ENCODE peak calls at places on chromosomes 7 and 10, in six cellular contexts. B is CD8-positive, alpha-beta T cell; P is left ventricle myocardium inferior; E is epithelial cell of esophagus; U is fibroblast of pulmonary artery; T is ascending aorta. O is an unnamed sample.

GRCh38 chr10:87861953-87862643 is 1.2 kb downstream of the KLLN start:
- DNase-seq in E (peak), U (peak), P (peak), T (peak), B (peak), O (peak)

GRCh38 chr10:97454330-97455036 is 8.5 kb downstream of the ZDHHC16 start:
- DNase-seq in E (peak), T (no peak), B (peak), U (peak), P (no peak), O (no peak)

GRCh38 chr10:124224331-124225028 is 131.1 kb upstream of the CHST15 start:
- DNase-seq in T (peak), U (no peak), B (no peak), P (no peak), E (no peak), O (no peak)

GRCh38 chr7:139481364-139481763 is 2.1 kb downstream of the KLRG2 start:
- DNase-seq in U (no peak), B (no peak), E (no peak), P (no peak), T (no peak), O (no peak)

GRCh38 chr10:63331586-63331985 is 134.2 kb downstream of the JMJD1C start:
- DNase-seq in B (no peak), P (no peak), E (no peak), U (no peak), T (no peak), O (no peak)

GRCh38 chr10:96420610-96421009 is 61.8 kb upstream of the OPALIN start:
- DNase-seq in E (no peak), P (no peak), U (no peak), T (no peak), B (no peak), O (no peak)

GRCh38 chr7:100588438-100588837 is 2.3 kb downstream of the FBXO24 start:
- DNase-seq in B (no peak), U (peak), E (no peak), P (no peak), T (no peak), O (no peak)

GRCh38 chr7:98788921-98789320 is 80.9 kb downstream of the TMEM130 start:
- DNase-seq in E (no peak), U (no peak), T (peak), B (no peak), P (no peak), O (no peak)

GRCh38 chr7:135859548-135859947 is 110.9 kb upstream of the FAM180A start:
- DNase-seq in B (no peak), P (no peak), U (no peak), E (peak), T (no peak), O (no peak)

GRCh38 chr10:8326702-8327423 is 272.4 kb downstream of the GATA3 start:
- DNase-seq in P (no peak), E (no peak), B (no peak), U (no peak), T (no peak), O (no peak)

GRCh38 chr7:91913612-91914011 is 27.1 kb upstream of the AKAP9 start:
- DNase-seq in T (no peak), E (peak), U (peak), P (no peak), B (no peak), O (no peak)

GRCh38 chr7:95240910-95241309 is 83.4 kb downstream of the PON1 start:
- DNase-seq in E (no peak), B (no peak), U (no peak), P (no peak), T (no peak), O (no peak)

DNA sequence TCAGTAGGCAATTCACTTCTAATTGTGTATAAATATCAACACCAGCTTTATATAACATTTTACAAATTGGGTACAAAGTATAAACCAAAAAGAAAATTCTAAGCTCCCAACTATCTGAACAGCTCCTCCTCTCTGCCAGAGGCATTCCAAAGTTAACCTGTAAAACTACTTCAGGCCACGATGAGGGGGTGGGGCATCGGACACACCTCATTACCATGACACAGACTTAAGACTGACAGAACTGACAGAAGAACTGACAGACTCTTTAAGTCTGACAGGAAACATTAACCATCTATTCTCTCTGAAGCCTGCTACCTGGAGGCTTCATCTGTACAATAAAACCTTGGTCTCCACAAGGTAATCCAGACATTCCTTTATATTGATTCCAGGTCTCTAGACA is 12.3 kb downstream of the ESYT2 start:
- DNase-seq in E (peak), U (no peak), T (no peak), P (no peak), B (no peak), O (no peak)
- H3K4me3 ChIP-seq in E (no peak), U (no peak), T (no peak), P (peak), B (peak), O (no peak)

GRCh38 chr7:15174470-15174869 is 271.9 kb upstream of the DGKB start:
- DNase-seq in P (no peak), U (no peak), T (no peak), B (no peak), E (no peak), O (no peak)

GRCh38 chr7:15166620-15167019 is 264.1 kb upstream of the DGKB start:
- DNase-seq in B (no peak), P (no peak), U (no peak), E (no peak), T (no peak), O (no peak)

GRCh38 chr7:15167912-15168311 is 265.4 kb upstream of the DGKB start:
- DNase-seq in B (no peak), T (no peak), P (no peak), U (no peak), E (no peak), O (no peak)

GRCh38 chr7:15168489-15168888 is 265.9 kb upstream of the DGKB start:
- DNase-seq in B (no peak), P (no peak), U (no peak), T (no peak), E (no peak), O (no peak)
- TF ChIP-seq CTCF in B (no peak), P (no peak), U (no peak), T (no peak), E (no peak), O (no peak)

GRCh38 chr10:27745380-27745718 is 270 bp downstream of the MKX start:
- DNase-seq in T (no peak), B (no peak), E (no peak), U (no peak), P (peak), O (no peak)
- H3K4me3 ChIP-seq in T (peak), B (peak), E (no peak), U (no peak), P (peak), O (no peak)

GRCh38 chr10:82041018-82041417 is 166.0 kb downstream of the NRG3 start:
- DNase-seq in U (peak), B (no peak), T (no peak), E (no peak), P (no peak), O (no peak)
- TF ChIP-seq CTCF in U (no peak), B (no peak), T (no peak), E (no peak), P (no peak), O (no peak)

GRCh38 chr7:157278791-157279678 is 57.8 kb upstream of the DNAJB6 start:
- DNase-seq in E (no peak), P (peak), T (no peak), B (no peak), U (no peak), O (no peak)

GRCh38 chr7:157278167-157278790 is 58.5 kb upstream of the DNAJB6 start:
- DNase-seq in B (no peak), T (no peak), U (no peak), E (no peak), P (no peak), O (no peak)

GRCh38 chr7:157279973-157280841 is 56.6 kb upstream of the DNAJB6 start:
- DNase-seq in B (no peak), E (no peak), T (no peak), P (no peak), U (no peak), O (no peak)

GRCh38 chr7:157281221-157281998 is 55.4 kb upstream of the DNAJB6 start:
- DNase-seq in P (no peak), B (no peak), T (no peak), E (peak), U (no peak), O (no peak)

GRCh38 chr7:157279679-157279972 is 57.2 kb upstream of the DNAJB6 start:
- DNase-seq in U (no peak), B (no peak), E (no peak), P (no peak), T (no peak), O (no peak)
- H3K4me3 ChIP-seq in U (peak), B (no peak), E (peak), P (peak), T (peak), O (no peak)

GRCh38 chr7:117385340-117386124 is 41.8 kb downstream of the ASZ1 start:
- DNase-seq in T (no peak), U (peak), B (no peak), E (peak), P (no peak), O (no peak)
- TF ChIP-seq CTCF in T (no peak), U (peak), B (no peak), E (peak), P (peak), O (no peak)

DNA sequence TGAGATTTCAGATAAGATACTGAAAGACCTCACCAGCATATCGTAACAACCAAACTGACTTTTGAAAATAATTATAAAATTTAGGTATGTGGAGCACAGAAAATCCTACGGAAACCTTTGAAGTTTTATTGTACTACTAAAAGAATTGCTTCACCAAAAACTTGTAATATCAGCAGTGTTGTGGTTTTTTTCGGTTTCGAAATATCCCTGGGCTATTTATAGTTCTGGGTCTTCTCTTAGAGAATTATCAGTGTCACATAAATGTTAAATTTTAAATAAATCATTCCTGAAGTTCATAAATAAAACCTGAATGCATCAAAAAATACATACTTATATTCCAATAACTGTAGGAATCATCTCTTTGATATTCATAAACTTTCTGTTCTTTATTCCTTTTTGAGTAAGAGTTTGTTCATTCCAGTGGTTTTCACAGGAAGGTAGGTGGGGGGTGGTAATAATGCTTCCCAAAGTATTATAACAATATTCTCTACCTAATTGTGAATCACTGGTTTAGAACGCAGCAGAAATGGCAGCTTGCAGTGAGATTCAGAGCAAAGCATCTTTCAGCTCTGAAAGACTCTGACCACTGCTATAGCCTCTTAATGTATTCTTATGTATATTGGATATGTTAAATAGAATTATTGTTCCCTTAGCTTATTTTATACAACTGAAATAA is 60.2 kb downstream of the ZNF277 start:
- DNase-seq in B (no peak), T (no peak), U (peak), E (peak), P (no peak), O (peak)
- H3K4me3 ChIP-seq in B (no peak), T (no peak), U (no peak), E (no peak), P (no peak), O (no peak)

O was measured in HL-60.